ENCODE peak calls at places on chromosome 16, in eight cellular contexts. V is MM.1S, A is AG09309, H is cardiac muscle cell, O is NCI-H1105 treated with DMSO at 0.1 percent for 48 hours, U is NCI-H460, X is GM12865, R is RWPE1. J is an unnamed sample.

GRCh38 chr16:10979717-10980601 is 35.6 kb downstream of the CLEC16A start:
- DNase-seq in V (no peak), A (no peak), H (peak; percentile 84), O (no peak), U (no peak), X (no peak), R (peak; percentile 54), J (peak; percentile 33)

GRCh38 chr16:47276522-47276921 is 132.8 kb upstream of the NETO2 start:
- DNase-seq in V (no peak), A (no peak), H (no peak), O (no peak), U (no peak), X (no peak), R (no peak), J (no peak)

GRCh38 chr16:78641463-78641862 is 542.0 kb downstream of the WWOX start:
- DNase-seq in V (no peak), A (no peak), H (no peak), O (peak; percentile 10), U (no peak), X (no peak), R (no peak), J (no peak)

GRCh38 chr16:48105456-48105855 is 50.3 kb downstream of the ABCC12 start:
- DNase-seq in V (no peak), A (no peak), H (no peak), O (no peak), U (no peak), X (no peak), R (no peak), J (no peak)

GRCh38 chr16:52825882-52826281 is 226.8 kb downstream of the CHD9NB start:
- DNase-seq in V (no peak), A (no peak), H (no peak), O (peak; percentile 97), U (no peak), X (no peak), R (no peak), J (peak; percentile 21)

GRCh38 chr16:88380099-88380498 is 2.7 kb upstream of the ZNF469 start:
- DNase-seq in V (no peak), A (no peak), H (no peak), O (no peak), U (no peak), X (no peak), R (no peak), J (no peak)

GRCh38 chr16:87569601-87570559 is 32.4 kb upstream of the JPH3 start:
- DNase-seq in V (no peak), A (no peak), H (peak; percentile 52), O (no peak), U (no peak), X (no peak), R (no peak), J (no peak)

GRCh38 chr16:2242598-2242997 is 6.4 kb downstream of the DNASE1L2 start:
- DNase-seq in V (no peak), A (no peak), H (no peak), O (no peak), U (no peak), X (no peak), R (no peak), J (no peak)

GRCh38 chr16:10090816-10091215 is 91.4 kb downstream of the GRIN2A start:
- DNase-seq in V (no peak), A (no peak), H (no peak), O (no peak), U (no peak), X (no peak), R (no peak), J (no peak)